ENCODE peak calls at places on chromosomes 3 and 15, in four cellular contexts. R is frontal cortex, V is SJSA1, G is epithelial cell of esophagus. I is an unnamed sample.

GRCh38 chr3:46089237-46090011 is 62.1 kb upstream of the XCR1 start:
- DNase-seq in G (peak; percentile 93), R (no peak), V (peak; percentile 52), I (no peak)

GRCh38 chr15:89876736-89877135 is 17.1 kb downstream of the AP3S2 start:
- DNase-seq in R (no peak), G (no peak), V (no peak), I (no peak)

GRCh38 chr15:58856090-58856489 is 77.4 kb downstream of the SLTM start:
- DNase-seq in G (no peak), V (no peak), R (no peak), I (no peak)

GRCh38 chr3:152870027-152870426 is 35.1 kb downstream of the P2RY1 start:
- DNase-seq in V (no peak), G (peak; percentile 97), R (no peak), I (no peak)

GRCh38 chr3:13111173-13111873 is 38.1 kb upstream of the IQSEC1 start:
- DNase-seq in R (no peak), G (no peak), V (no peak), I (no peak)

GRCh38 chr3:33722626-33723370 is 4.7 kb upstream of the CLASP2 start:
- DNase-seq in V (no peak), G (no peak), R (no peak), I (no peak)

GRCh38 chr15:72116680-72117447 is 1.1 kb downstream of the MYO9A start:
- DNase-seq in R (no peak), G (peak; percentile 19), V (no peak), I (no peak)

GRCh38 chr15:50183112-50183794 is 1.3 kb downstream of the SLC27A2 start:
- DNase-seq in R (no peak), V (no peak), G (no peak), I (no peak)

GRCh38 chr3:32968367-32969087 is 17.1 kb downstream of the CCR4 start:
- DNase-seq in G (no peak), R (no peak), V (no peak), I (no peak)

GRCh38 chr3:133125802-133126201 is 87.6 kb downstream of the TMEM108 start:
- DNase-seq in V (no peak), G (no peak), R (no peak), I (no peak)

GRCh38 chr3:42165211-42165610 is 74.1 kb downstream of the TRAK1 start:
- DNase-seq in G (no peak), R (no peak), V (no peak), I (no peak)

GRCh38 chr3:40523781-40524180 is 979 bp upstream of the ZNF621 start:
- DNase-seq in V (no peak), R (no peak), G (no peak), I (no peak)

GRCh38 chr3:136332776-136333175 is 82.6 kb downstream of the PCCB start:
- DNase-seq in V (no peak), R (no peak), G (no peak), I (no peak)

GRCh38 chr15:101447561-101448071 is 41.9 kb downstream of the PCSK6 start:
- DNase-seq in V (no peak), R (no peak), G (no peak), I (no peak)

GRCh38 chr3:173284301-173284700 is 113.2 kb upstream of the NLGN1 start:
- DNase-seq in R (no peak), V (no peak), G (no peak), I (no peak)

GRCh38 chr3:181727122-181728036 is 15.7 kb downstream of the SOX2 start:
- DNase-seq in V (no peak), G (no peak), R (no peak), I (no peak)

GRCh38 chr3:52436500-52437106 is 8.3 kb downstream of the SEMA3G start:
- DNase-seq in G (no peak), R (no peak), V (no peak), I (no peak)

GRCh38 chr3:172530566-172530965 is 7.3 kb upstream of the TNFSF10 start:
- DNase-seq in V (no peak), R (no peak), G (no peak), I (no peak)

GRCh38 chr15:66865622-66866611 is 163.9 kb downstream of the SMAD6 start:
- DNase-seq in G (no peak), R (no peak), V (peak; percentile 27), I (no peak)

GRCh38 chr3:3074551-3075257 is 35.5 kb downstream of the IL5RA start:
- DNase-seq in G (no peak), R (no peak), V (no peak), I (no peak)

GRCh38 chr3:108130705-108131104 is 39.9 kb upstream of the CD47 start:
- DNase-seq in R (no peak), V (no peak), G (peak; percentile 79), I (no peak)

GRCh38 chr3:124821356-124821755 is 65.8 kb downstream of the ITGB5 start:
- DNase-seq in V (no peak), R (no peak), G (no peak), I (no peak)

GRCh38 chr15:35477853-35478252 is 68.1 kb downstream of the DPH6 start:
- DNase-seq in G (no peak), V (no peak), R (no peak), I (no peak)

GRCh38 chr3:126552688-126553283 is 5.9 kb downstream of the C3orf22 start:
- DNase-seq in V (peak; percentile 38), G (no peak), R (no peak), I (no peak)

GRCh38 chr15:57554063-57554820 is 37.5 kb upstream of the MYZAP start:
- DNase-seq in R (no peak), G (peak; percentile 65), V (no peak), I (no peak)

GRCh38 chr3:188164248-188164687 is 10.3 kb downstream of the LPP start:
- DNase-seq in V (no peak), R (no peak), G (peak; percentile 72), I (no peak)

GRCh38 chr3:120093923-120094775 is at the start of gene GSK3B:
- DNase-seq in G (no peak), R (peak; percentile 87), V (peak; percentile 70), I (peak; percentile 84)

GRCh38 chr3:58260733-58261132 is 23.1 kb downstream of the ABHD6 start:
- DNase-seq in R (no peak), V (no peak), G (no peak), I (no peak)

GRCh38 chr3:111944377-111944776 is 34.4 kb upstream of the ABHD10 start:
- DNase-seq in R (no peak), G (peak; percentile 41), V (no peak), I (no peak)

GRCh38 chr3:181454451-181455027 is 257.2 kb upstream of the SOX2 start:
- DNase-seq in R (no peak), V (peak; percentile 51), G (no peak), I (no peak)

GRCh38 chr3:56980798-56981390 is 79.6 kb upstream of the SPATA12 start:
- DNase-seq in R (no peak), V (peak; percentile 75), G (peak; percentile 98), I (no peak)

GRCh38 chr3:30611613-30612421 is 5.4 kb downstream of the TGFBR2 start:
- DNase-seq in G (peak; percentile 86), V (no peak), R (no peak), I (no peak)

GRCh38 chr3:7568526-7569184 is 707.7 kb downstream of the GRM7 start:
- DNase-seq in G (no peak), R (no peak), V (no peak), I (no peak)

GRCh38 chr3:37291275-37291700 is 116.9 kb upstream of the LRRFIP2 start:
- DNase-seq in G (peak; percentile 67), R (no peak), V (no peak), I (no peak)